ENCODE peak calls at places on chromosomes 12 and 14, in six cellular contexts. S, T, B, U, M and D are unnamed samples.

GRCh38 chr12:122137681-122138080 is 36.3 kb downstream of the IL31 start:
- DNase-seq in S (no peak), T (peak), B (no peak), U (no peak), M (peak), D (no peak)

GRCh38 chr12:111056618-111057521 is 136.5 kb upstream of the MYL2 start:
- DNase-seq in S (peak), T (no peak), B (peak), U (no peak), M (no peak), D (peak)

GRCh38 chr12:12715128-12715458 is 2.1 kb upstream of the CDKN1B start:
- DNase-seq in S (no peak), T (no peak), B (no peak), U (no peak), M (no peak), D (no peak)

GRCh38 chr12:27549231-27549800 is 25.3 kb downstream of the PPFIBP1 start:
- DNase-seq in S (no peak), T (no peak), B (no peak), U (peak), M (no peak), D (no peak)

GRCh38 chr12:54689034-54689372 is 40.8 kb upstream of the DCD start:
- DNase-seq in S (no peak), T (peak), B (no peak), U (no peak), M (no peak), D (no peak)

GRCh38 chr12:131428086-131428685 is 282.7 kb upstream of the SFSWAP start:
- DNase-seq in S (no peak), T (no peak), B (no peak), U (no peak), M (no peak), D (no peak)

GRCh38 chr12:82440885-82441284 is 82.6 kb downstream of the METTL25 start:
- DNase-seq in S (no peak), T (no peak), B (no peak), U (no peak), M (no peak), D (no peak)

GRCh38 chr14:24982472-24983155 is 67.3 kb downstream of the STXBP6 start:
- DNase-seq in S (no peak), T (no peak), B (no peak), U (peak), M (no peak), D (no peak)

GRCh38 chr12:125455556-125455955 is 390.3 kb downstream of the AACS start:
- DNase-seq in S (no peak), T (no peak), B (no peak), U (no peak), M (no peak), D (no peak)

GRCh38 chr12:89351489-89352241 is 636 bp downstream of the DUSP6 start:
- DNase-seq in S (no peak), T (no peak), B (peak), U (peak), M (peak), D (peak)